ENCODE peak calls at places on chromosomes 12 and 14, in seven cellular contexts. One of them, this sample, is unnamed.

GRCh38 chr12:54463034-54463433 is 10.4 kb downstream of the GTSF1 start:
- DNase-seq in HepG2: no peak
- DNase-seq in GM12878: no peak
- DNase-seq in H1: no peak
- DNase-seq in SK-N-SH: no peak
- DNase-seq in K562: peak; percentile 20
- DNase-seq in HCT116: no peak
- DNase-seq in this sample: no peak

GRCh38 chr12:26113194-26113654 is 11.6 kb downstream of the BHLHE41 start:
- DNase-seq in GM12878: no peak
- DNase-seq in HepG2: no peak
- DNase-seq in K562: no peak
- DNase-seq in HCT116: no peak
- DNase-seq in H1: no peak
- DNase-seq in SK-N-SH: no peak
- DNase-seq in this sample: no peak

GRCh38 chr14:64696355-64696844 is 7.8 kb upstream of the PLEKHG3 start:
- DNase-seq in HCT116: no peak
- DNase-seq in GM12878: no peak
- DNase-seq in H1: no peak
- DNase-seq in SK-N-SH: no peak
- DNase-seq in HepG2: no peak
- DNase-seq in K562: no peak
- DNase-seq in this sample: no peak

GRCh38 chr12:88401153-88401552 is 179.1 kb downstream of the KITLG start:
- DNase-seq in GM12878: no peak
- DNase-seq in H1: no peak
- DNase-seq in HepG2: no peak
- DNase-seq in HCT116: no peak
- DNase-seq in SK-N-SH: no peak
- DNase-seq in K562: no peak
- DNase-seq in this sample: no peak

GRCh38 chr12:119780786-119781434 is 96.2 kb downstream of the CIT start:
- DNase-seq in H1: peak; percentile 50
- DNase-seq in SK-N-SH: peak; percentile 59
- DNase-seq in HepG2: peak; percentile 37
- DNase-seq in GM12878: no peak
- DNase-seq in K562: peak; percentile 44
- DNase-seq in HCT116: peak; percentile 39
- DNase-seq in this sample: peak; percentile 68

GRCh38 chr12:127268121-127268520 is 998.8 kb upstream of the TMEM132C start:
- DNase-seq in H1: no peak
- DNase-seq in HCT116: no peak
- DNase-seq in GM12878: no peak
- DNase-seq in HepG2: no peak
- DNase-seq in K562: no peak
- DNase-seq in SK-N-SH: no peak
- DNase-seq in this sample: no peak

GRCh38 chr12:124828264-124829007 is 35.2 kb downstream of the SCARB1 start:
- DNase-seq in GM12878: no peak
- DNase-seq in H1: no peak
- DNase-seq in K562: no peak
- DNase-seq in SK-N-SH: no peak
- DNase-seq in HCT116: no peak
- DNase-seq in HepG2: peak; percentile 87
- DNase-seq in this sample: peak; percentile 91

GRCh38 chr12:131473721-131474709 is 236.9 kb upstream of the SFSWAP start:
- DNase-seq in HCT116: no peak
- DNase-seq in SK-N-SH: no peak
- DNase-seq in K562: no peak
- DNase-seq in GM12878: no peak
- DNase-seq in H1: peak; percentile 57
- DNase-seq in HepG2: no peak
- DNase-seq in this sample: peak; percentile 50

GRCh38 chr12:32002848-32003493 is 43.8 kb downstream of the RESF1 start:
- DNase-seq in K562: no peak
- DNase-seq in GM12878: no peak
- DNase-seq in H1: no peak
- DNase-seq in SK-N-SH: no peak
- DNase-seq in HepG2: no peak
- DNase-seq in HCT116: no peak
- DNase-seq in this sample: no peak

GRCh38 chr14:76920572-76921175 is 94.5 kb downstream of the LRRC74A start:
- DNase-seq in HCT116: no peak
- DNase-seq in HepG2: no peak
- DNase-seq in GM12878: no peak
- DNase-seq in K562: no peak
- DNase-seq in H1: no peak
- DNase-seq in SK-N-SH: peak; percentile 69
- DNase-seq in this sample: no peak

GRCh38 chr12:76713986-76714385 is 49.9 kb upstream of the ZDHHC17 start:
- DNase-seq in HCT116: no peak
- DNase-seq in SK-N-SH: no peak
- DNase-seq in HepG2: no peak
- DNase-seq in H1: no peak
- DNase-seq in GM12878: no peak
- DNase-seq in K562: no peak
- DNase-seq in this sample: no peak

GRCh38 chr12:68775121-68775520 is 29.1 kb downstream of the SLC35E3 start:
- DNase-seq in HepG2: no peak
- DNase-seq in GM12878: no peak
- DNase-seq in H1: no peak
- DNase-seq in SK-N-SH: no peak
- DNase-seq in HCT116: no peak
- DNase-seq in K562: no peak
- DNase-seq in this sample: no peak

GRCh38 chr14:95488376-95489162 is 27.9 kb downstream of the SYNE3 start:
- DNase-seq in HepG2: no peak
- DNase-seq in SK-N-SH: no peak
- DNase-seq in HCT116: no peak
- DNase-seq in GM12878: no peak
- DNase-seq in K562: no peak
- DNase-seq in H1: no peak
- DNase-seq in this sample: no peak

GRCh38 chr14:104977008-104977680 is 1.0 kb downstream of the AHNAK2 start:
- DNase-seq in HCT116: no peak
- DNase-seq in SK-N-SH: no peak
- DNase-seq in GM12878: no peak
- DNase-seq in H1: no peak
- DNase-seq in K562: no peak
- DNase-seq in HepG2: no peak
- DNase-seq in this sample: no peak

GRCh38 chr12:115752151-115752550 is 525.3 kb downstream of the MED13L start:
- DNase-seq in HepG2: no peak
- DNase-seq in GM12878: no peak
- DNase-seq in K562: no peak
- DNase-seq in HCT116: no peak
- DNase-seq in SK-N-SH: no peak
- DNase-seq in H1: no peak
- DNase-seq in this sample: no peak

GRCh38 chr12:4379410-4379809 is at the start of gene FGF23:
- DNase-seq in K562: no peak
- DNase-seq in HepG2: peak; percentile 6
- DNase-seq in H1: peak; percentile 75
- DNase-seq in SK-N-SH: no peak
- DNase-seq in HCT116: no peak
- DNase-seq in GM12878: no peak
- DNase-seq in this sample: no peak

GRCh38 chr12:106889326-106889725 is 66.4 kb upstream of the TMEM263 start:
- DNase-seq in H1: no peak
- DNase-seq in GM12878: no peak
- DNase-seq in K562: no peak
- DNase-seq in HepG2: no peak
- DNase-seq in SK-N-SH: no peak
- DNase-seq in HCT116: no peak
- DNase-seq in this sample: no peak

GRCh38 chr12:66156654-66157053 is 13.1 kb downstream of the TMBIM4 start:
- DNase-seq in HCT116: no peak
- DNase-seq in SK-N-SH: no peak
- DNase-seq in HepG2: no peak
- DNase-seq in GM12878: no peak
- DNase-seq in K562: no peak
- DNase-seq in H1: no peak
- DNase-seq in this sample: no peak

GRCh38 chr14:56491299-56492285 is 88.0 kb upstream of the TMEM260 start:
- DNase-seq in H1: peak; percentile 83
- DNase-seq in K562: peak; percentile 22
- DNase-seq in SK-N-SH: peak; percentile 39
- DNase-seq in GM12878: peak; percentile 11
- DNase-seq in HCT116: peak; percentile 79
- DNase-seq in HepG2: peak; percentile 49
- DNase-seq in this sample: peak; percentile 8

GRCh38 chr12:86233126-86233525 is 23.1 kb downstream of the MGAT4C start:
- DNase-seq in GM12878: no peak
- DNase-seq in H1: no peak
- DNase-seq in K562: no peak
- DNase-seq in SK-N-SH: no peak
- DNase-seq in HCT116: peak; percentile 3
- DNase-seq in HepG2: no peak
- DNase-seq in this sample: peak; percentile 40

GRCh38 chr14:63752449-63753169 is 24.7 kb upstream of the SGPP1 start:
- DNase-seq in K562: no peak
- DNase-seq in H1: no peak
- DNase-seq in HCT116: no peak
- DNase-seq in GM12878: no peak
- DNase-seq in HepG2: peak; percentile 12
- DNase-seq in SK-N-SH: no peak
- DNase-seq in this sample: no peak

GRCh38 chr14:38255673-38256357 is at the start of gene CLEC14A:
- DNase-seq in GM12878: no peak
- DNase-seq in SK-N-SH: no peak
- DNase-seq in K562: no peak
- DNase-seq in HepG2: no peak
- DNase-seq in H1: peak; percentile 77
- DNase-seq in HCT116: no peak
- DNase-seq in this sample: no peak

DNA sequence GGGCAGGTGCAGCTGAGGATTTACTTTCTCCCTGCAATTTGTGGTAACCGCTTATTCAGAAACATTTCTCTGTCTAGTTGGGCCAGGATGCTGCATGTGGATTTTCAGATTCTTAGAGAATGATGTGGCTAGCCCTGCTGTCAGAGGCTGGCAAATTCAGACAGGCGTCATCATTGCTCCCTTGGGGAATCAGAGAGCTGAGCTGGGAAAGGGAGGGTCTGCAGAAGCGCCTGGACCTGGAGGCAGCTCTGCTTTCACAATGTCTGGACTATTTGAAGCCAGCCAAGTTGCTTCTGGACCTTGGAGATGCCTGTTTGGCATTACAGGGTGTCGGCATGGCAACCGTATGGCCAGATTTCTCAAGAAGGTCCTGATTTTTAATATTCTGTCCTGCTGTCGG is 3.4 kb downstream of the GALNT16 start:
- DNase-seq in SK-N-SH: peak; percentile 53
- DNase-seq in HCT116: no peak
- DNase-seq in HepG2: no peak
- DNase-seq in GM12878: no peak
- DNase-seq in K562: no peak
- DNase-seq in H1: no peak
- DNase-seq in this sample: no peak
- TF ChIP-seq JUND in SK-N-SH: peak; percentile 77
- TF ChIP-seq JUND in HCT116: no peak
- TF ChIP-seq JUND in HepG2: no peak
- TF ChIP-seq JUND in GM12878: no peak
- TF ChIP-seq JUND in K562: no peak
- TF ChIP-seq JUND in H1: no peak
- TF ChIP-seq JUND in this sample: no peak

DNA sequence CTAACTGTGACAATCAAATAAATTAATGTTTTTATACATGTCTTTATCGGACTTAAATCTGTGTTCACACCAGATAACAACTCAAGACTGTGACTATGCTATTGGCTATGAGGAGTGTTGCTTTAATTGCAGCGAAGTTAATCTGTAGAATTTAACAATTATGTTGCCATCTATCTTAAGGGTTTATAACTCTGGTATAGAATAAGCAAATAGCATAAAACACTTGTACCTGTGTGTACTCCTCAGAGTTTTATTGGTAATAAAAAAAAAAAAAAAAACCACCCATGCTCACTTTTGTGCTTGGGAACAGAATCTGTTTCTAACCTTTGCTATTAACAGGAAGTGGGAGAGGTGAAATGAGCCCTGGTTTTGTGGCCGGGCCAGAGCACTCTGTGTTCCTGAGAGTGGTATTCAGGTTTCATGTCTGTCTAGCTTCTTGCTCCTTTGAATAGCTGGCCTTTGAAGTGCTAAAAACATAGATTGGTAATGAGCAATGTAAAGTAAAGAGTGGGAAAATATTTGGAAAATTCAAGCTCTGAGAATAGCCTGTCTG is 53.1 kb downstream of the PDE3A start:
- DNase-seq in K562: no peak
- DNase-seq in HCT116: no peak
- DNase-seq in SK-N-SH: no peak
- DNase-seq in H1: no peak
- DNase-seq in GM12878: no peak
- DNase-seq in HepG2: no peak
- DNase-seq in this sample: no peak
- TF ChIP-seq JUND in K562: no peak
- TF ChIP-seq JUND in HCT116: no peak
- TF ChIP-seq JUND in SK-N-SH: no peak
- TF ChIP-seq JUND in H1: no peak
- TF ChIP-seq JUND in GM12878: no peak
- TF ChIP-seq JUND in HepG2: no peak
- TF ChIP-seq JUND in this sample: no peak

GRCh38 chr12:3030821-3031415 is 46.3 kb upstream of the TSPAN9 start:
- DNase-seq in SK-N-SH: no peak
- DNase-seq in H1: no peak
- DNase-seq in K562: no peak
- DNase-seq in HCT116: no peak
- DNase-seq in HepG2: no peak
- DNase-seq in GM12878: no peak
- DNase-seq in this sample: no peak
- TF ChIP-seq JUND in SK-N-SH: no peak
- TF ChIP-seq JUND in H1: no peak
- TF ChIP-seq JUND in K562: no peak
- TF ChIP-seq JUND in HCT116: no peak
- TF ChIP-seq JUND in HepG2: no peak
- TF ChIP-seq JUND in GM12878: no peak
- TF ChIP-seq JUND in this sample: no peak

GRCh38 chr12:52198454-52199215 is 6.8 kb upstream of the KRT80 start:
- DNase-seq in HCT116: no peak
- DNase-seq in K562: no peak
- DNase-seq in HepG2: no peak
- DNase-seq in SK-N-SH: no peak
- DNase-seq in GM12878: no peak
- DNase-seq in H1: no peak
- DNase-seq in this sample: no peak

GRCh38 chr12:52199294-52199920 is 7.6 kb upstream of the KRT80 start:
- DNase-seq in H1: no peak
- DNase-seq in HCT116: no peak
- DNase-seq in K562: no peak
- DNase-seq in SK-N-SH: peak; percentile 55
- DNase-seq in GM12878: no peak
- DNase-seq in HepG2: no peak
- DNase-seq in this sample: no peak

GRCh38 chr12:52200086-52200782 is 8.4 kb upstream of the KRT80 start:
- DNase-seq in HCT116: no peak
- DNase-seq in H1: no peak
- DNase-seq in HepG2: no peak
- DNase-seq in K562: peak; percentile 46
- DNase-seq in SK-N-SH: peak; percentile 89
- DNase-seq in GM12878: no peak
- DNase-seq in this sample: no peak

GRCh38 chr12:52195065-52195730 is 3.4 kb upstream of the KRT80 start:
- DNase-seq in K562: peak; percentile 25
- DNase-seq in HepG2: no peak
- DNase-seq in SK-N-SH: no peak
- DNase-seq in HCT116: no peak
- DNase-seq in H1: no peak
- DNase-seq in GM12878: no peak
- DNase-seq in this sample: no peak

GRCh38 chr12:52197371-52198231 is 5.8 kb upstream of the KRT80 start:
- DNase-seq in HepG2: no peak
- DNase-seq in GM12878: no peak
- DNase-seq in H1: no peak
- DNase-seq in HCT116: no peak
- DNase-seq in K562: no peak
- DNase-seq in SK-N-SH: no peak
- DNase-seq in this sample: no peak
- TF ChIP-seq JUND in HepG2: no peak
- TF ChIP-seq JUND in GM12878: no peak
- TF ChIP-seq JUND in H1: no peak
- TF ChIP-seq JUND in HCT116: no peak
- TF ChIP-seq JUND in K562: no peak
- TF ChIP-seq JUND in SK-N-SH: no peak
- TF ChIP-seq JUND in this sample: no peak